ENCODE peak calls at places on chromosomes 5 and 9, in seven cellular contexts. F is Peyer's patch; V is NCI-H2081; H is adrenal gland; G is naive thymus-derived CD4-positive, alpha-beta T cell; S is H4; Z is progenitor cell of endocrine pancreas. B is an unnamed sample.

GRCh38 chr9:131418143-131419028 is 24.5 kb downstream of the PRRC2B start:
- DNase-seq in G (no peak), Z (no peak), H (peak; percentile 86), S (peak; percentile 68), F (no peak), V (peak; percentile 47), B (peak; percentile 36)

GRCh38 chr9:97853844-97854695 is 1.0 kb downstream of the FOXE1 start:
- DNase-seq in G (peak; percentile 72), V (peak; percentile 61), H (no peak), F (no peak), Z (no peak), S (no peak), B (peak; percentile 59)

GRCh38 chr5:169876376-169876775 is 103.9 kb downstream of the INSYN2B start:
- DNase-seq in S (no peak), G (no peak), H (no peak), V (no peak), F (no peak), Z (no peak), B (no peak)

GRCh38 chr9:134764870-134765269 is 115.7 kb upstream of the FCN2 start:
- DNase-seq in G (no peak), Z (no peak), H (no peak), S (no peak), F (no peak), V (no peak), B (peak; percentile 14)

GRCh38 chr5:1371602-1372342 is 26.9 kb upstream of the CLPTM1L start:
- DNase-seq in F (no peak), V (no peak), G (no peak), H (no peak), Z (no peak), S (no peak), B (no peak)

GRCh38 chr5:107123014-107123413 is 547.7 kb downstream of the EFNA5 start:
- DNase-seq in H (no peak), G (no peak), V (no peak), F (no peak), S (no peak), Z (no peak), B (no peak)

GRCh38 chr5:168592014-168592368 is 12.8 kb upstream of the PANK3 start:
- DNase-seq in G (no peak), S (peak; percentile 42), V (no peak), Z (no peak), F (no peak), H (peak; percentile 90), B (peak; percentile 88)

GRCh38 chr5:133709074-133709676 is 96.8 kb upstream of the FSTL4 start:
- DNase-seq in G (no peak), Z (no peak), H (peak; percentile 20), V (no peak), S (no peak), F (no peak), B (no peak)

GRCh38 chr9:125430611-125431305 is 169.1 kb downstream of the GAPVD1 start:
- DNase-seq in G (no peak), Z (no peak), H (no peak), S (no peak), F (no peak), V (no peak), B (no peak)

GRCh38 chr9:132919609-132920268 is 24.7 kb downstream of the TSC1 start:
- DNase-seq in G (no peak), S (no peak), Z (no peak), V (no peak), H (no peak), F (no peak), B (no peak)

GRCh38 chr5:13866792-13867191 is 77.7 kb downstream of the DNAH5 start:
- DNase-seq in V (no peak), F (no peak), G (no peak), H (no peak), S (peak; percentile 42), Z (peak; percentile 70), B (no peak)

GRCh38 chr5:177434437-177434836 is 8.0 kb downstream of the GRK6 start:
- DNase-seq in H (no peak), S (no peak), G (no peak), Z (no peak), F (no peak), V (no peak), B (no peak)

GRCh38 chr9:127854169-127854833 is at the start of gene ENG:
- DNase-seq in F (peak; percentile 78), S (no peak), G (peak; percentile 22), Z (no peak), V (no peak), H (peak; percentile 82), B (peak; percentile 53)

GRCh38 chr9:125517577-125517976 is 189.4 kb downstream of the MAPKAP1 start:
- DNase-seq in S (no peak), V (no peak), F (no peak), H (no peak), G (no peak), Z (no peak), B (no peak)

GRCh38 chr9:6610073-6610472 is 35.5 kb downstream of the GLDC start:
- DNase-seq in G (no peak), F (no peak), Z (no peak), S (no peak), H (no peak), V (no peak), B (peak; percentile 72)

GRCh38 chr9:134276463-134277245 is 49.6 kb upstream of the RXRA start:
- DNase-seq in S (no peak), Z (no peak), V (no peak), F (no peak), H (no peak), G (no peak), B (no peak)

GRCh38 chr5:180133971-180134508 is 62.5 kb upstream of the RNF130 start:
- DNase-seq in F (peak; percentile 37), Z (no peak), H (peak; percentile 17), G (no peak), S (no peak), V (no peak), B (no peak)

GRCh38 chr9:72315510-72316287 is 49.3 kb downstream of the ZFAND5 start:
- DNase-seq in F (peak; percentile 48), H (no peak), G (no peak), Z (no peak), V (peak; percentile 18), S (peak; percentile 100), B (peak; percentile 81)

GRCh38 chr5:3997670-3998069 is 402.0 kb downstream of the IRX1 start:
- DNase-seq in Z (no peak), G (no peak), S (no peak), V (no peak), F (no peak), H (no peak), B (no peak)

GRCh38 chr9:99851028-99851822 is 29.5 kb downstream of the NR4A3 start:
- DNase-seq in V (no peak), H (no peak), G (peak; percentile 24), Z (no peak), S (no peak), F (peak; percentile 66), B (no peak)

GRCh38 chr9:121620777-121621437 is 30.5 kb upstream of the DAB2IP start:
- DNase-seq in F (no peak), H (no peak), S (peak; percentile 40), G (no peak), V (no peak), Z (no peak), B (peak; percentile 24)

GRCh38 chr9:35341585-35341984 is 148.3 kb upstream of the RUSC2 start:
- DNase-seq in Z (no peak), H (no peak), G (no peak), V (peak; percentile 15), S (peak; percentile 43), F (no peak), B (peak; percentile 44)

GRCh38 chr9:130172858-130173461 is 756 bp downstream of the NCS1 start:
- DNase-seq in S (no peak), G (peak; percentile 5), F (no peak), Z (peak; percentile 37), H (peak; percentile 65), V (no peak), B (peak; percentile 53)

GRCh38 chr5:119344231-119344630 is 11.6 kb upstream of the TNFAIP8 start:
- DNase-seq in V (no peak), H (no peak), Z (no peak), F (no peak), G (no peak), S (no peak), B (no peak)

GRCh38 chr5:64680289-64680688 is 10.0 kb upstream of the SHISAL2B start:
- DNase-seq in V (no peak), Z (no peak), G (no peak), F (no peak), H (no peak), S (peak; percentile 21), B (no peak)

GRCh38 chr5:146527785-146528184 is 11.8 kb upstream of the GPR151 start:
- DNase-seq in F (no peak), V (no peak), G (no peak), S (no peak), Z (no peak), H (no peak), B (no peak)

GRCh38 chr5:149210968-149211495 is 60.6 kb upstream of the AFAP1L1 start:
- DNase-seq in V (no peak), H (no peak), F (no peak), G (peak; percentile 35), Z (no peak), S (peak; percentile 31), B (no peak)

GRCh38 chr9:95772320-95773060 is 103.0 kb upstream of the ERCC6L2 start:
- DNase-seq in H (no peak), Z (no peak), F (peak; percentile 65), S (peak; percentile 62), V (no peak), G (no peak), B (no peak)

GRCh38 chr5:154782326-154782725 is 27.1 kb downstream of the LARP1 start:
- DNase-seq in G (no peak), H (no peak), Z (no peak), F (no peak), V (no peak), S (no peak), B (no peak)

GRCh38 chr5:177023247-177023703 is 779 bp downstream of the ZNF346 start:
- DNase-seq in F (no peak), V (no peak), G (peak; percentile 11), S (no peak), Z (no peak), H (no peak), B (peak; percentile 16)

GRCh38 chr5:43203373-43203772 is 11.3 kb downstream of the NIM1K start:
- DNase-seq in S (no peak), G (no peak), V (no peak), F (no peak), Z (no peak), H (no peak), B (no peak)

GRCh38 chr5:36653046-36653445 is 46.6 kb downstream of the SLC1A3 start:
- DNase-seq in V (no peak), Z (no peak), S (no peak), G (no peak), F (no peak), H (no peak), B (no peak)

GRCh38 chr5:5788793-5789192 is 366.3 kb downstream of the ICE1 start:
- DNase-seq in Z (no peak), V (no peak), G (no peak), S (no peak), F (no peak), H (no peak), B (no peak)

B was measured in thyroid gland.